ENCODE peak calls at places on chromosomes 2 and 18, in six cellular contexts. G, Y, P, B, W and N are unnamed samples.

GRCh38 chr2:239950144-239950920 is 74.8 kb downstream of the NDUFA10 start:
- DNase-seq in Y (no peak), P (no peak), W (no peak), B (peak; percentile 5), G (no peak), N (no peak)

GRCh38 chr18:27411911-27412310 is 226.8 kb upstream of the CHST9 start:
- DNase-seq in P (no peak), W (no peak), B (no peak), G (no peak), Y (no peak), N (no peak)

GRCh38 chr2:226984461-226985226 is 148.8 kb downstream of the RHBDD1 start:
- DNase-seq in W (no peak), G (no peak), P (no peak), B (no peak), Y (no peak), N (peak; percentile 83)

GRCh38 chr2:234905547-234906260 is 46.1 kb upstream of the SH3BP4 start:
- DNase-seq in B (no peak), P (peak; percentile 21), Y (no peak), W (no peak), G (no peak), N (no peak)

GRCh38 chr2:240810621-240811020 is 9.4 kb downstream of the KIF1A start:
- DNase-seq in W (no peak), Y (no peak), G (no peak), P (no peak), B (no peak), N (no peak)

GRCh38 chr2:15808980-15809379 is 131.4 kb upstream of the MYCN start:
- DNase-seq in P (no peak), W (no peak), B (no peak), Y (no peak), G (no peak), N (no peak)

GRCh38 chr2:23350792-23351355 is 34.1 kb upstream of the KLHL29 start:
- DNase-seq in P (no peak), Y (no peak), G (no peak), B (no peak), W (no peak), N (no peak)

GRCh38 chr2:182866461-182867369 is at the start of gene FRZB:
- DNase-seq in W (no peak), B (peak; percentile 34), Y (peak; percentile 61), P (peak; percentile 26), G (peak; percentile 17), N (no peak)

GRCh38 chr18:63683152-63683551 is 19.6 kb upstream of the SERPINB11 start:
- DNase-seq in W (peak; percentile 96), Y (no peak), P (peak; percentile 73), G (peak; percentile 15), B (no peak), N (no peak)

GRCh38 chr18:61322265-61322873 is 10.9 kb upstream of the CDH20 start:
- DNase-seq in B (peak; percentile 30), G (no peak), P (peak; percentile 8), W (no peak), Y (peak; percentile 58), N (peak; percentile 37)

GRCh38 chr2:168939918-168940317 is 38.8 kb downstream of the G6PC2 start:
- DNase-seq in P (no peak), Y (no peak), B (no peak), W (no peak), G (no peak), N (no peak)

GRCh38 chr18:47832348-47832747 is 98.1 kb downstream of the SMAD2 start:
- DNase-seq in P (no peak), Y (no peak), B (no peak), W (peak; percentile 4), G (no peak), N (no peak)

GRCh38 chr2:236001166-236001828 is 166.9 kb downstream of the GBX2 start:
- DNase-seq in W (no peak), P (no peak), G (no peak), B (no peak), Y (no peak), N (no peak)

GRCh38 chr2:237448626-237449025 is 34.7 kb upstream of the COL6A3 start:
- DNase-seq in Y (no peak), B (no peak), P (no peak), W (no peak), G (no peak), N (no peak)

GRCh38 chr2:173654896-173655265 is 300.2 kb downstream of the CDCA7 start:
- DNase-seq in W (no peak), P (no peak), G (no peak), B (no peak), Y (no peak), N (no peak)

GRCh38 chr2:61575447-61575859 is 37.3 kb upstream of the XPO1 start:
- DNase-seq in W (no peak), Y (no peak), B (no peak), G (no peak), P (no peak), N (no peak)

GRCh38 chr18:22349966-22350365 is 67.7 kb downstream of the CTAGE1 start:
- DNase-seq in B (no peak), W (no peak), P (no peak), Y (no peak), G (no peak), N (no peak)

GRCh38 chr2:9781252-9781651 is 62.0 kb upstream of the TAF1B start:
- DNase-seq in P (no peak), Y (no peak), B (no peak), G (no peak), W (no peak), N (no peak)

GRCh38 chr2:11281221-11281620 is 63.2 kb downstream of the ROCK2 start:
- DNase-seq in W (no peak), Y (no peak), B (no peak), G (no peak), P (no peak), N (no peak)

GRCh38 chr2:71538656-71539265 is 85.4 kb downstream of the DYSF start:
- DNase-seq in W (no peak), B (no peak), G (no peak), P (no peak), Y (no peak), N (no peak)

GRCh38 chr18:28039078-28039477 is 137.9 kb downstream of the CDH2 start:
- DNase-seq in W (no peak), B (no peak), G (no peak), Y (no peak), P (no peak), N (no peak)

GRCh38 chr2:27622921-27623384 is 5.9 kb downstream of the CCDC121 start:
- DNase-seq in Y (no peak), G (no peak), B (no peak), P (peak; percentile 42), W (peak; percentile 91), N (no peak)

GRCh38 chr2:102843759-102844443 is 82.1 kb downstream of the TMEM182 start:
- DNase-seq in Y (no peak), G (no peak), W (no peak), B (no peak), P (no peak), N (no peak)

GRCh38 chr2:102850888-102851287 is 89.1 kb downstream of the TMEM182 start:
- DNase-seq in Y (no peak), W (no peak), P (no peak), B (no peak), G (no peak), N (no peak)

GRCh38 chr2:102844911-102845310 is 83.1 kb downstream of the TMEM182 start:
- DNase-seq in Y (no peak), P (no peak), W (no peak), B (no peak), G (no peak), N (no peak)

GRCh38 chr2:102848366-102848839 is 86.6 kb downstream of the TMEM182 start:
- DNase-seq in G (peak; percentile 70), Y (peak; percentile 87), P (no peak), B (peak; percentile 81), W (no peak), N (no peak)
- H3K4me3 ChIP-seq in G (peak overlapping the region; percentile 46), Y (peak overlapping the region; percentile 22), P (no peak overlapping the region), B (no peak overlapping the region), W (no peak overlapping the region), N (no peak overlapping the region)

GRCh38 chr18:37554399-37554787 is 11.2 kb downstream of the CELF4 start:
- DNase-seq in W (no peak), P (no peak), Y (no peak), G (peak; percentile 41), B (no peak), N (no peak)
- H3K4me3 ChIP-seq in W (no peak overlapping the region), P (no peak overlapping the region), Y (no peak overlapping the region), G (peak overlapping the region; percentile 47), B (no peak overlapping the region), N (no peak overlapping the region)

GRCh38 chr2:72954376-72955187 is 37.3 kb downstream of the EMX1 start:
- DNase-seq in B (no peak), G (no peak), P (no peak), W (no peak), Y (no peak), N (no peak)
- H3K4me3 ChIP-seq in B (no peak overlapping the region), G (no peak overlapping the region), P (no peak overlapping the region), W (no peak overlapping the region), Y (no peak overlapping the region), N (peak overlapping the region; percentile 48)

GRCh38 chr18:77055429-77056310 is 76.9 kb downstream of the MBP start:
- DNase-seq in Y (peak; percentile 34), W (no peak), B (no peak), P (no peak), G (no peak), N (no peak)
- H3K4me3 ChIP-seq in Y (no peak overlapping the region), W (no peak overlapping the region), B (no peak overlapping the region), P (no peak overlapping the region), G (no peak overlapping the region), N (peak overlapping the region; percentile 49)

GRCh38 chr2:57552885-57553284 is 493.7 kb upstream of the VRK2 start:
- DNase-seq in Y (no peak), P (no peak), W (no peak), G (no peak), B (no peak), N (no peak)

GRCh38 chr2:57558312-57558711 is 488.3 kb upstream of the VRK2 start:
- DNase-seq in W (no peak), B (no peak), G (no peak), P (no peak), Y (no peak), N (no peak)
- H3K4me3 ChIP-seq in W (no peak overlapping the region), B (no peak overlapping the region), G (no peak overlapping the region), P (no peak overlapping the region), Y (no peak overlapping the region), N (no peak overlapping the region)